ENCODE peak calls at places on chromosomes 2 and 18, in six cellular contexts. G, P, K, T, U and Q are unnamed samples.

GRCh38 chr2:234293973-234294372 is 202.9 kb downstream of the ARL4C start:
- DNase-seq in G (no peak), P (no peak), K (no peak), T (no peak), U (no peak), Q (no peak)

GRCh38 chr2:230455005-230455684 is 39.1 kb downstream of the SP100 start:
- DNase-seq in G (no peak), P (no peak), K (no peak), T (no peak), U (no peak), Q (no peak)

GRCh38 chr18:35610089-35610488 is 28.5 kb downstream of the GALNT1 start:
- DNase-seq in G (no peak), P (no peak), K (peak), T (no peak), U (no peak), Q (no peak)

GRCh38 chr18:41378628-41379027 is 576.4 kb upstream of the PIK3C3 start:
- DNase-seq in G (no peak), P (peak), K (peak), T (no peak), U (no peak), Q (no peak)

GRCh38 chr2:156883828-156884615 is 373.5 kb upstream of the GALNT5 start:
- DNase-seq in G (no peak), P (no peak), K (peak), T (no peak), U (no peak), Q (no peak)

GRCh38 chr2:10811552-10811951 is 1.0 kb downstream of the PDIA6 start:
- DNase-seq in G (no peak), P (no peak), K (no peak), T (no peak), U (no peak), Q (no peak)

GRCh38 chr2:68740184-68740914 is 5.7 kb downstream of the ARHGAP25 start:
- DNase-seq in G (no peak), P (no peak), K (no peak), T (no peak), U (no peak), Q (no peak)

GRCh38 chr2:52082646-52083045 is 1050.7 kb upstream of the NRXN1 start:
- DNase-seq in G (no peak), P (no peak), K (no peak), T (no peak), U (no peak), Q (no peak)

GRCh38 chr2:85504434-85505261 is 34.3 kb upstream of the MAT2A start:
- DNase-seq in G (no peak), P (peak), K (peak), T (peak), U (no peak), Q (no peak)

GRCh38 chr2:195280024-195280423 is 377.0 kb upstream of the SLC39A10 start:
- DNase-seq in G (no peak), P (no peak), K (no peak), T (no peak), U (no peak), Q (no peak)

GRCh38 chr18:24949908-24950307 is 402.1 kb downstream of the ZNF521 start:
- DNase-seq in G (no peak), P (no peak), K (no peak), T (no peak), U (no peak), Q (no peak)

GRCh38 chr2:105873721-105874120 is 129.0 kb downstream of the NCK2 start:
- DNase-seq in G (peak), P (no peak), K (peak), T (peak), U (peak), Q (no peak)

GRCh38 chr2:28164280-28164801 is 228.3 kb upstream of the FOSL2 start:
- DNase-seq in G (no peak), P (peak), K (no peak), T (no peak), U (no peak), Q (no peak)

GRCh38 chr2:8515390-8515761 is 166.5 kb upstream of the ID2 start:
- DNase-seq in G (no peak), P (no peak), K (no peak), T (no peak), U (peak), Q (no peak)

GRCh38 chr2:241008711-241009121 is 10.3 kb downstream of the SNED1 start:
- DNase-seq in G (no peak), P (no peak), K (no peak), T (no peak), U (no peak), Q (no peak)
- H3K27ac ChIP-seq in G (no peak), P (no peak), K (no peak), T (no peak), U (no peak), Q (no peak)

GRCh38 chr2:38216886-38217285 is 140.9 kb upstream of the CYP1B1 start:
- DNase-seq in G (no peak), P (no peak), K (no peak), T (no peak), U (no peak), Q (no peak)

GRCh38 chr2:38214209-38214717 is 138.3 kb upstream of the CYP1B1 start:
- DNase-seq in G (no peak), P (no peak), K (no peak), T (no peak), U (no peak), Q (no peak)

GRCh38 chr2:38213619-38214018 is 137.7 kb upstream of the CYP1B1 start:
- DNase-seq in G (no peak), P (no peak), K (peak), T (no peak), U (no peak), Q (no peak)

GRCh38 chr2:38215993-38216392 is 140.0 kb upstream of the CYP1B1 start:
- DNase-seq in G (no peak), P (no peak), K (peak), T (no peak), U (no peak), Q (no peak)

DNA sequence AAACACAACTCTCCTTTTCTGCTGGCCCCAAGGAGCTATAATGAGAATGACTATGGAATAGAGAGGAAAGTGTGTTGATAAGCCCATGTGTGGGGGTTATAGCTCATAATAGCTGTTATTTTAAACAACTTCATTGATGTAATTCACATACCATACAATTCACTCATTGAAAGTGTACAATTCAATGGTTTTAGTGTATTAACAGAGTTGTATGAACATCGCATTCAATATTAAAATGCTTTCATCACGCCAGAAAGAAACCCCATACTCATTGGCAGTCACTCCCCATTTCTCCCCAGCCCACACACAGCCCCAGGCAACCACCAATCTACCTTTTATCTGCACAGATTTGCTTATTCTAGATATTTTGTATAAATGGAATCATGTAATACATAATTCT is 139.6 kb upstream of the CYP1B1 start:
- DNase-seq in G (no peak), P (no peak), K (no peak), T (no peak), U (no peak), Q (no peak)
- TF ChIP-seq CHD2 in G (no peak), P (no peak), K (no peak), T (no peak), U (no peak), Q (no peak)

DNA sequence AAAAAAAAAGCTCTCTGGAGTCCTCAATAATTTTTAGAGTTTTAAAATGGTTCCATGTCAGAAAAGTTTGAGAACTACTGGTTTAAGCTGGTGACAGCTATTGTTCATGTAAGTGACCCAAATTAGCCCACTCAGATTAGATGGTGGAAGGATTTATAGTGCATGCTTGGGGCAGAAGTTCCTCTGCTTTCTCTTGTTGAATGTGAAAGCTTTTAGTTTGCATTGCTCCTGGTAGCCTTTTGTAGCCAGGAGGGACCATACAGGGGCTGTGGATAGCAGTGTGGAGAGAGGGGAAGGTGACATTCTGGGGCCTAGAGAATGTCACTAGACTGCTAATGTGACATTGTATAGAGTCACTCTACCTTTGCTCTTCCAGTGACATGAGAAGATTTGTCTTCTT is 40.3 kb upstream of the IGFBP5 start:
- DNase-seq in G (no peak), P (peak), K (no peak), T (no peak), U (no peak), Q (no peak)
- H3K27ac ChIP-seq in G (no peak), P (no peak), K (no peak), T (no peak), U (no peak), Q (no peak)

GRCh38 chr2:115294999-115295398 is 852.6 kb downstream of the DPP10 start:
- DNase-seq in G (no peak), P (no peak), K (no peak), T (no peak), U (no peak), Q (no peak)

GRCh38 chr2:115290478-115290877 is 848.0 kb downstream of the DPP10 start:
- DNase-seq in G (no peak), P (no peak), K (no peak), T (no peak), U (no peak), Q (no peak)

GRCh38 chr2:115297056-115297455 is 854.6 kb downstream of the DPP10 start:
- DNase-seq in G (no peak), P (no peak), K (no peak), T (no peak), U (no peak), Q (no peak)

DNA sequence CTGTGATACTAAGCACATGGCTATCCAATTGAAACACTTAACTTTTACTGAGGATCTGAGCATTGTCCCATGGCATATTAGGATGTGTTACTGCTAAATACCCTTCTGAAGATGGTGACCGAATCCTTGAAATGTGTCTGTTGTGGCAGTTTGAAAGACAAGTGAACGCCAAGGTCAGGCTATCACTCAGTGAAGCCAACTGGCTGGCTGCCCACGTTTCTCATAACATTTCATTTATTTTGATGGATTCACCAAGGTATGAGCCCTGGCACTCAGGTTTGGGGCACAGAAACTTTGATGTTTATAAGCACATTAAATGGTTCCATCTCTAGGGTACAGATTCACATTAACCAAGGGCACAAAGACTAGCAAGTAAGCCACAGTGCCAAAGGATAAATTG is 850.3 kb downstream of the DPP10 start:
- DNase-seq in G (no peak), P (no peak), K (no peak), T (no peak), U (no peak), Q (no peak)
- TF ChIP-seq CHD2 in G (no peak), P (no peak), K (no peak), T (no peak), U (no peak), Q (no peak)

DNA sequence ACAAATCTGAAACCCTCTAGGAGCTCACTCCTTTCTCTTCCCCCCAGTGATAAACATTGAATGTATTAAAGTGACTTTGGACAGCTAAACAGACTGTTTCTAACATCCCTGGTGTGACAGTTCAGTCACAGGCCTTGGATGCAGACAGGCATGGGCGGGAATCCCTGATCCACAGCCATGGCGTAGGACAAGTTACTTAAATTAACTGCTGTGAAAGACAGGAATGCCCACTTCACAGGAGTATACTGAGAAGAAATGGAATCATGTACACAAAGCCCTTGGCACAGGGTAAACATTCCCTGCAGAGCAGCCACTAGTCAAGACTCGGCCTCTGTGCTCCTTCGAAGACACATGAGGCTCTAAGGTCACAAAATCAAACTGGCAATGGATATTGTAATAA is 34.0 kb downstream of the FARSB start:
- DNase-seq in G (no peak), P (no peak), K (no peak), T (no peak), U (no peak), Q (no peak)
- H3K27ac ChIP-seq in G (no peak), P (no peak), K (no peak), T (no peak), U (no peak), Q (no peak)

GRCh38 chr2:219420687-219421086 is 2.5 kb downstream of the DES start:
- DNase-seq in G (no peak), P (no peak), K (no peak), T (no peak), U (no peak), Q (no peak)

GRCh38 chr2:219422944-219423534 is 4.9 kb downstream of the DES start:
- DNase-seq in G (no peak), P (no peak), K (no peak), T (no peak), U (no peak), Q (no peak)

GRCh38 chr2:219419331-219420197 is 1.4 kb downstream of the DES start:
- DNase-seq in G (no peak), P (no peak), K (no peak), T (peak), U (no peak), Q (no peak)

GRCh38 chr2:219423656-219424378 is 5.6 kb downstream of the DES start:
- DNase-seq in G (no peak), P (no peak), K (no peak), T (no peak), U (no peak), Q (no peak)

DNA sequence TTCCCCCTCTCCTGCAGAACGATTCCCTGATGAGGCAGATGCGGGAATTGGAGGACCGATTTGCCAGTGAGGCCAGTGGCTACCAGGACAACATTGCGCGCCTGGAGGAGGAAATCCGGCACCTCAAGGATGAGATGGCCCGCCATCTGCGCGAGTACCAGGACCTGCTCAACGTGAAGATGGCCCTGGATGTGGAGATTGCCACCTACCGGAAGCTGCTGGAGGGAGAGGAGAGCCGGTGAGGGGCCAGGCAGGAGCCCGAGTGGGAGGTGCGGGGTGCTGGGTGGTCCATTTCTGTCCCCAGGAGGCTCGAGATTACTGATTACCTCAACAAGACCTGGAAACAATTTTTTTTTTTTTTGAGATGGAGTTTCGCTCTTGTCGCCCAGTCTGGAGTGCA is 3.1 kb downstream of the DES start:
- DNase-seq in G (no peak), P (no peak), K (no peak), T (no peak), U (no peak), Q (no peak)
- TF ChIP-seq CHD2 in G (no peak), P (no peak), K (no peak), T (no peak), U (no peak), Q (no peak)

GRCh38 chr2:171792157-171792556 is 101.9 kb downstream of the SLC25A12 start:
- DNase-seq in G (no peak), P (no peak), K (no peak), T (no peak), U (no peak), Q (no peak)
- H3K27ac ChIP-seq in G (no peak), P (no peak), K (no peak), T (no peak), U (no peak), Q (no peak)